ENCODE peak calls at places on chromosomes 5 and 9, in five cellular contexts. W is astrocyte, A is neuronal stem cell, V is mammary epithelial cell, G is neural progenitor cell. R is an unnamed sample.

GRCh38 chr9:132008871-132009812 is 70.5 kb downstream of the MED27 start:
- DNase-seq in G (no peak), W (no peak), A (no peak), V (peak; percentile 69), R (no peak)

GRCh38 chr9:26949604-26950003 is 2.6 kb upstream of the PLAA start:
- DNase-seq in G (no peak), A (no peak), V (peak; percentile 84), W (peak; percentile 30), R (no peak)

GRCh38 chr5:119953474-119953873 is 324.1 kb downstream of the FAM170A start:
- DNase-seq in A (no peak), G (no peak), V (no peak), W (no peak), R (no peak)

GRCh38 chr9:18442629-18443491 is 31.1 kb upstream of the ADAMTSL1 start:
- DNase-seq in A (peak; percentile 67), W (peak; percentile 57), V (peak; percentile 64), G (peak; percentile 81), R (peak; percentile 91)

GRCh38 chr9:114287001-114287762 is 35.7 kb upstream of the ORM1 start:
- DNase-seq in V (no peak), W (no peak), G (no peak), A (no peak), R (no peak)

GRCh38 chr9:16561121-16561520 is 309.3 kb downstream of the BNC2 start:
- DNase-seq in G (no peak), V (no peak), A (no peak), W (no peak), R (no peak)

GRCh38 chr9:35930521-35930920 is 21.2 kb downstream of the SPAAR start:
- DNase-seq in G (no peak), A (no peak), W (no peak), V (no peak), R (no peak)

GRCh38 chr9:14272924-14273528 is 40.9 kb downstream of the NFIB start:
- DNase-seq in A (no peak), W (no peak), G (no peak), V (no peak), R (no peak)

GRCh38 chr5:96629774-96630173 is 32.4 kb upstream of the CAST start:
- DNase-seq in G (peak; percentile 44), W (peak; percentile 99), A (no peak), V (peak; percentile 99), R (peak; percentile 79)

GRCh38 chr5:18048449-18048848 is 414.2 kb downstream of the TAF11L14 start:
- DNase-seq in V (no peak), W (no peak), G (no peak), A (no peak), R (no peak)

GRCh38 chr9:70412678-70413426 is 1.6 kb downstream of the KLF9 start:
- DNase-seq in V (peak; percentile 67), W (peak; percentile 77), G (peak; percentile 52), A (no peak), R (peak; percentile 75)

GRCh38 chr9:36191696-36192095 is 975 bp downstream of the CLTA start:
- DNase-seq in G (no peak), A (no peak), W (no peak), V (no peak), R (peak; percentile 46)

GRCh38 chr5:69498384-69498783 is 5.8 kb downstream of the OCLN start:
- DNase-seq in A (no peak), V (no peak), W (peak; percentile 24), G (no peak), R (no peak)

DNA sequence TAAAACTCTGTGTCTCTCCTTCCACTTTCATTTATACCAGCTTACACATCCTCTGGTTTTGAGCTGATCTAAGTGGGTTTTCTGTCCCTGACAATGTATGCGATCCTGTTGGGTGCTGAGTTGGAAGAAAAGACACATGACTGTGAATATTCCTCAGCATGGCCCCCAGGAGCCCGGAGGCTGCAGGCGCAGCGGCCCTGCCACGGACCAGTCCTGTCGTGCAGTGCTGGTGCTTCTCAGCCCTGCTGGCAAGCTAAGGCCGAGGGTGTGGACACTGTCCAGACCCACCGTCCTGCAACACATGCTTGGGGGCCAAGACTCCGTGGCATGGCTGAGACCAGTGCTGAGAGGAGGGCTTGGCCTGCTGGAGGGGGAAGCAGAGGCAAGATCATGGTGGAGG is 328.9 kb upstream of the IRX2 start:
- DNase-seq in W (no peak), G (no peak), A (no peak), V (no peak), R (no peak)
- H3K4me1 ChIP-seq in W (no peaks in the 10 kb centered on the region), G (no peaks in the 10 kb centered on the region), A (no peaks in the 10 kb centered on the region), V (no peaks in the 10 kb centered on the region), R (no peaks in the 10 kb centered on the region)

DNA sequence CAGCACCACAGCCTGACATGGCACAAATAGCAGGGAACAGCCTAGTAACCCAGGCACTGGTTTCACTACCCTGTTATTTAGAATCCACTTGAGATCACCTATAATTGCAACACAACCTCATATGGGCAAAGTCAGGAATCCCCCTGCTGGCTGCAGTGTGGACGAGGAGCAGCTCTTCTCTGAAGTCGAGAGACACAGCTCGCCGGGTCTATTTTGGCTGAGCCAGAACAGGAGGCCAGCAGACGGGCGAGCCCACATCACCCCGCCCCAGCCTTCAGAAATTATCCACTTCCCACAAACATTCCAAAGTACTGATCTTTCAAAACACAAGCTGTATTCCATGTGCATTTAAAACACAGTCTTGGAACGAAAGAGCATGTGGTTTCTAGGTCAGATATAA is 179.0 kb downstream of the ROR2 start:
- DNase-seq in W (peak; percentile 92), A (no peak), V (peak; percentile 80), G (peak; percentile 35), R (peak; percentile 94)
- H3K9ac ChIP-seq in W (no peak overlapping the region), A (no peak overlapping the region), V (no peak overlapping the region), G (no peak overlapping the region), R (peak overlapping the region; percentile 62)

DNA sequence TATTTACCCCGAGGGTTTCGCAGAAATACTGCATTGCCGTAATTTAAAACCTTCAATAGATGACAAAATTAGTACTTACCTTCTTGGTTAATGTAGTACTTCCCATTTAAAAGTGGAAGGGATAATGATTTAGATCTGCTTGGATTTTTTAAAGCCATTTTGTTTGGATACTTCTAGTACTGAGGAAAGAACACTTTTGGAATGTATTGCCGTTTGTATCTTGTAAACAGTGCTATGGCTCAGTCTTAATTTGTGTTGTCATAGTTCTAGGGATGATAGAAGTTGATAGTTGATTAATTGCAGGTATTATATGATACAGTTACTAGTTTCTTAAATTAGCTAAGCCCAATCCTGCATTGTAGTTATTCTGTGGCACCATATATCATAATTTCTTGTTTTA is 33.1 kb downstream of the TNPO1 start:
- DNase-seq in G (no peak), V (peak; percentile 21), W (no peak), A (no peak), R (peak; percentile 52)
- H3K4me1 ChIP-seq in G (peaks cover 37% of the 10 kb centered on the region), V (peaks cover 24% of the 10 kb centered on the region), W (peaks cover 21% of the 10 kb centered on the region), A (peaks cover 3% of the 10 kb centered on the region), R (peaks cover 70% of the 10 kb centered on the region)

DNA sequence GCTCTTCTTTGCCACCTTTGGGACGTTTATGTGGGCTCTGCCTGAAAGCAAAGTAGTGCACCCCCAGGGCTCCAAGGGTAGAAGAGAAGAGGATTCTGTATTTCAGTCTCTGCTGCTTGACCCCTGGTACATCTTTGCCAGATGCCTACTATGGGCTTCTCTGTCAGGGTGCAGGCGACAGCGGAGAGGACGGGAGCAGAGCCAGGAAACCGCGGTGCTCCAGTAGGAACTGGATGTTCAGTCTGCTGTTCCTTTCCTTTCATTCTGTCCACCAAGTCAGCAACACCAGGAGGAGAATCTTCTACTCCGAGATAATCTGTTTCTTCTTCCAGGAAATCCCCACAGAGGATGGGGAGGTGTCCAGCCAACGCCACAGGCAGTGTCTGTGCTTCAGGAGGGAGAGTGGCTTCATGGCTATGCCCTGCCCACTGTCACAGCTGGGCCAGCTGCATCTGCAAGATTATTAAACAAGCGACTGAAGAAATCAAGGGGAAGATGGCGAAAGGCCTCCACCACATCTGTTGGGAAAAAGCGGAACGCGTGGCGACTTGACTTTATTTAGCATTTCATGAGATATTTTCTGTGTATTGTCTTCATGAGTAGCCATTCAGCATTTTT is 398.3 kb downstream of the IRX1 start:
- DNase-seq in G (no peak), V (no peak), W (no peak), A (no peak), R (no peak)
- H3K9ac ChIP-seq in G (no peak overlapping the region), V (no peak overlapping the region), W (no peak overlapping the region), A (no peak overlapping the region), R (no peak overlapping the region)

GRCh38 chr5:123454236-123454911 is 31.2 kb upstream of the CEP120 start:
- DNase-seq in G (no peak), A (no peak), W (no peak), V (peak; percentile 12), R (peak; percentile 57)
- H3K4me1 ChIP-seq in G (peaks cover 26% of the 10 kb centered on the region), A (peaks cover 6% of the 10 kb centered on the region), W (no peaks in the 10 kb centered on the region), V (no peaks in the 10 kb centered on the region), R (peaks cover 14% of the 10 kb centered on the region)

DNA sequence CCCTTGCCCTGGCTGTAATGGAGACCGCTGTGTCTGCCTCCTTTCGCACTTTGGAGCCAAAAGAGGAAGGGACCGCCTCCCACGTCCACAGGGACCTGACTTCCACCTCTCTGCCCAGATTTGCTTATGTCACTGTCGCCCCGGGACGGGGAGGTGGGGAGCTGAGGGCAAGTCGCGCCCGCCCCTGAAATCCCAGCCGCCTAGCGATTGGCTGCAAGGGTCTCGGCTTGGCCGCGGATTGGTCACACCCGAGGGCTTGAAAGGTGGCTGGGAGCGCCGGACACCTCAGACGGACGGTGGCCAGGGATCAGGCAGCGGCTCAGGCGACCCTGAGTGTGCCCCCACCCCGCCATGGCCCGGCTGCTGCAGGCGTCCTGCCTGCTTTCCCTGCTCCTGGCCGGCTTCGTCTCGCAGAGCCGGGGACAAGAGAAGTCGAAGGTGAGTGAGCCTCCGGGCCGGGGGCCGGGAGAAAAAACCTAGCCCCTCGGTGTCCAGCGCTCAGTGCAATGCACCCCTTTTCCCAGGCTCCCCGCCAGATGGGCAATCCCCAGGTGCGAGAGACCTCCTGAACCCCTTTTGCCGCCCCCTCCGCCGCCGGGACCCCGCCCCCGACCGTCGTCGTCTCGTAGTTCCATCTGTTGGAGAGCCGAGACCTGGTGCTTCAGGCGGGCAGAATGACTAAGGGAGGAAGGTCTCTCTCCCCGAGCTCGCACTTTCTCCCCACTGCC is at the start of gene GPX3:
- DNase-seq in V (no peak), A (peak; percentile 81), W (peak; percentile 32), G (peak; percentile 92), R (peak; percentile 76)
- H3K9ac ChIP-seq in V (no peak within 1 kb of the TSS), A (peak within 1 kb of the TSS; percentile 83), W (peak within 1 kb of the TSS; percentile 65), G (no peak within 1 kb of the TSS), R (peak within 1 kb of the TSS; percentile 84)